ENCODE peak calls at places on chromosomes 4 and X, in nine cellular contexts. H is choroid plexus epithelial cell, X is A549, R is pancreas, T is GM12865, A is fibroblast of mammary gland, S is AG09309, Z is epithelial cell of proximal tubule, Y is spleen. E is an unnamed sample.

GRCh38 chrX:9573282-9574106 is 108.6 kb downstream of the TBL1X start:
- DNase-seq in Y (no peak), S (no peak), Z (no peak), T (no peak), A (no peak), R (peak; percentile 48), H (no peak), X (no peak), E (no peak)

GRCh38 chr4:139933541-139933940 is 220.4 kb downstream of the MAML3 start:
- DNase-seq in R (peak; percentile 59), T (no peak), Y (no peak), A (no peak), S (no peak), Z (peak; percentile 77), H (no peak), X (peak; percentile 48), E (no peak)

GRCh38 chrX:109880629-109881028 is 122.3 kb upstream of the TMEM164 start:
- DNase-seq in R (no peak), T (peak; percentile 49), S (no peak), Z (no peak), X (no peak), Y (no peak), A (no peak), H (no peak), E (peak; percentile 39)

GRCh38 chrX:48278958-48279357 is 23.8 kb downstream of the SSX1 start:
- DNase-seq in R (peak; percentile 1), Z (no peak), T (peak; percentile 0), X (peak; percentile 30), Y (no peak), A (peak; percentile 73), S (no peak), H (no peak), E (peak; percentile 3)

GRCh38 chrX:152642931-152643525 is 5.3 kb downstream of the GABRQ start:
- DNase-seq in H (no peak), Z (no peak), R (no peak), A (no peak), S (no peak), T (no peak), Y (no peak), X (no peak), E (no peak)

GRCh38 chr4:105061720-105062119 is 85.0 kb upstream of the TET2 start:
- DNase-seq in R (no peak), S (no peak), Y (no peak), A (no peak), Z (no peak), T (peak; percentile 29), H (peak; percentile 0), X (no peak), E (no peak)

GRCh38 chrX:100647095-100647494 is 3.1 kb downstream of the SRPX2 start:
- DNase-seq in T (no peak), S (no peak), X (no peak), H (peak; percentile 76), Y (no peak), Z (no peak), R (no peak), A (peak; percentile 71), E (no peak)

GRCh38 chr4:99471896-99472295 is 36.8 kb upstream of the ADH7 start:
- DNase-seq in X (no peak), Y (no peak), R (no peak), T (no peak), H (no peak), A (no peak), Z (no peak), S (no peak), E (no peak)

GRCh38 chr4:131509521-131509920 is 1639.6 kb upstream of the PCDH10 start:
- DNase-seq in Y (no peak), T (no peak), S (no peak), H (peak; percentile 28), Z (no peak), R (no peak), X (no peak), A (peak; percentile 48), E (no peak)

GRCh38 chr4:53861856-53862610 is 202.4 kb downstream of the CHIC2 start:
- DNase-seq in R (no peak), Z (no peak), Y (no peak), H (peak; percentile 98), T (no peak), X (peak; percentile 40), A (peak; percentile 98), S (peak; percentile 90), E (no peak)

GRCh38 chrX:72373136-72373535 is 67.4 kb upstream of the CITED1 start:
- DNase-seq in X (no peak), S (no peak), R (no peak), A (no peak), Z (no peak), Y (no peak), H (peak; percentile 13), T (no peak), E (no peak)

GRCh38 chrX:42869659-42870476 is 91.9 kb upstream of the PPP1R2C start:
- DNase-seq in T (peak; percentile 82), Z (no peak), H (no peak), X (no peak), A (no peak), S (no peak), R (no peak), Y (no peak), E (peak; percentile 47)

DNA sequence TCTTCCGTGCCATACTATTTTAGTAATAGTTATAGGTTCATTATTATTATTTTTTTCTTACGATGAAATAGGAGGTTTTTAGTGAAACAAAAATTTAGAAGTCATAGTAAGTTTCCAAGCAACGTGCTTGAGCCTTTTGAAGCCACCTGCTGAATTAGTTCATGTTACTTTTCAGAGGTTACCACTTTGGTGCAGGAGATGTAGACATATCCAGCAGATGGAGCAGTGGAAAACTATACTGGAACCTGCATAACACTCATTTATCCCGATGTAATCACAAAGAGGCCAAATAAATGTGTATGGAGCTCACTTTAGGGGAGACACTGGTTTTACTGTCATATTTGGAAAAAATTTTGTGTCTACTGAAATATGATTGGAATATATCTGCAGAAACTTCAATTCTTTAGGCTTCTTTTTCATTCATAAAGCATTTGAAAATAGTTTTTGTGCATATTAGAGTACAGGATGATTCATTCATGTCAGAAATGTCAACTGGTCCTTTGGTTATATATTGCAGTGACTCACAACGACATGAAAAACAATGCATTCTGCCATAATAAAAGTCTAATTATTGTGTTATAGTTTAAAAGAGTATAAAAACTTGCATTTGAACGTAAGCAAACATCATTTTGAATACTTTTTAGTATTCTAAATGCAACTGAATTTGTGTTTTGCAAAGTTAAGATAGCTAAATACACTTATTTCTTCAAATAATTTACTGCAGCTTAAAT is 2182.9 kb upstream of the TENM3 start:
- DNase-seq in S (no peak), X (peak; percentile 23), A (peak; percentile 2), R (no peak), T (peak; percentile 5), Z (no peak), H (peak; percentile 12), Y (no peak), E (no peak)
- TF ChIP-seq CTCF in S (no peak), X (peak; percentile 11), A (no peak), R (no peak), T (no peak), Z (peak; percentile 52), H (no peak), Y (no peak), E (no peak)

GRCh38 chr4:40719008-40719623 is 30.6 kb upstream of the NSUN7 start:
- DNase-seq in A (peak; percentile 69), Y (no peak), T (peak; percentile 88), Z (peak; percentile 40), S (peak; percentile 37), X (peak; percentile 82), H (peak; percentile 85), R (peak; percentile 20), E (peak; percentile 73)
- H3K4me3 ChIP-seq in A (no peak overlapping the region), Y (no peak overlapping the region), T (no peak overlapping the region), Z (no peak overlapping the region), S (no peak overlapping the region), X (no peak overlapping the region), H (no peak overlapping the region), R (no peak overlapping the region), E (no peak overlapping the region)

GRCh38 chrX:68691921-68692320 is 44.5 kb downstream of the STARD8 start:
- DNase-seq in X (no peak), S (no peak), A (no peak), R (no peak), T (no peak), Z (no peak), H (no peak), Y (no peak), E (no peak)

GRCh38 chrX:68695206-68695845 is 47.9 kb downstream of the STARD8 start:
- DNase-seq in R (no peak), H (no peak), A (no peak), T (no peak), Y (peak; percentile 57), X (no peak), Z (no peak), S (no peak), E (no peak)

GRCh38 chrX:68694429-68695205 is 47.2 kb downstream of the STARD8 start:
- DNase-seq in R (no peak), A (peak; percentile 16), T (peak; percentile 12), X (no peak), Z (no peak), H (no peak), Y (no peak), S (no peak), E (no peak)

GRCh38 chrX:68692651-68693050 is 45.2 kb downstream of the STARD8 start:
- DNase-seq in X (no peak), H (peak; percentile 50), Z (no peak), S (no peak), A (peak; percentile 40), R (no peak), Y (no peak), T (no peak), E (no peak)

GRCh38 chrX:68693481-68694410 is 46.3 kb downstream of the STARD8 start:
- DNase-seq in Z (no peak), H (peak; percentile 31), R (peak; percentile 68), Y (peak; percentile 87), S (no peak), X (no peak), T (peak; percentile 13), A (peak; percentile 50), E (no peak)
- TF ChIP-seq CTCF in Z (no peak), H (no peak), R (no peak), Y (no peak), S (no peak), X (no peak), T (no peak), A (no peak), E (no peak)

GRCh38 chrX:105829006-105829405 is 6.7 kb downstream of the NRK start:
- DNase-seq in S (no peak), T (no peak), A (no peak), X (no peak), Y (no peak), H (peak; percentile 5), R (no peak), Z (no peak), E (no peak)

GRCh38 chrX:105820247-105820646 is 2.1 kb upstream of the NRK start:
- DNase-seq in T (no peak), Y (no peak), H (no peak), R (no peak), A (no peak), S (no peak), X (no peak), Z (no peak), E (no peak)

GRCh38 chrX:105822138-105823091 is at the start of gene NRK:
- DNase-seq in T (no peak), R (no peak), A (no peak), H (peak; percentile 9), Z (no peak), S (no peak), X (no peak), Y (peak; percentile 60), E (no peak)

GRCh38 chrX:105821471-105822081 is 763 bp upstream of the NRK start:
- DNase-seq in R (peak; percentile 2), X (no peak), S (no peak), Y (peak; percentile 55), Z (no peak), A (no peak), H (peak; percentile 23), T (no peak), E (no peak)

GRCh38 chrX:105823092-105823454 is 734 bp downstream of the NRK start:
- DNase-seq in Y (peak; percentile 29), T (no peak), A (no peak), R (no peak), H (no peak), S (no peak), X (no peak), Z (no peak), E (no peak)
- H3K4me3 ChIP-seq in Y (no peak overlapping the region), T (no peak overlapping the region), A (no peak overlapping the region), R (peak overlapping the region; percentile 38), H (peak overlapping the region; percentile 53), S (no peak overlapping the region), X (no peak overlapping the region), Z (peak overlapping the region; percentile 55), E (no peak overlapping the region)